ENCODE peak calls at places on chromosome 22, in eight cellular contexts. S is A673, Z is cardiac fibroblast, I is AG04450, X is astrocyte of the spinal cord, Y is fibroblast of the aortic adventitia, V is cardiac muscle cell, U is psoas muscle. A is an unnamed sample.
A peak's percentile ranks its signal among the peaks of the same experiment; 100 is the strongest.

GRCh38 chr22:24165673-24166072 is 15.6 kb upstream of the SUSD2 start:
- DNase-seq in S (no peak), X (no peak), Y (no peak), U (no peak), V (no peak), I (no peak), Z (peak; percentile 39), A (no peak)

GRCh38 chr22:17634696-17635095 is 3.9 kb upstream of the BCL2L13 start:
- DNase-seq in U (no peak), S (no peak), X (no peak), Z (peak; percentile 80), Y (no peak), I (no peak), V (no peak), A (no peak)

GRCh38 chr22:32950366-32950765 is 107.8 kb downstream of the SYN3 start:
- DNase-seq in U (no peak), Z (no peak), S (no peak), Y (no peak), I (no peak), V (no peak), X (no peak), A (no peak)

GRCh38 chr22:49694462-49695260 is 133.0 kb downstream of the BRD1 start:
- DNase-seq in V (no peak), I (no peak), S (no peak), Z (no peak), Y (no peak), X (no peak), U (no peak), A (no peak)

GRCh38 chr22:31099386-31099785 is 8.0 kb downstream of the SELENOM start:
- DNase-seq in Y (no peak), Z (no peak), V (no peak), U (no peak), S (no peak), X (no peak), I (no peak), A (no peak)

GRCh38 chr22:32245042-32245441 is 10.1 kb downstream of the SLC5A4 start:
- DNase-seq in Z (no peak), Y (no peak), I (no peak), U (no peak), V (no peak), S (no peak), X (no peak), A (no peak)

GRCh38 chr22:41682033-41682807 is 6.4 kb downstream of the SNU13 start:
- DNase-seq in U (peak; percentile 84), S (peak; percentile 83), V (peak; percentile 77), Y (peak; percentile 89), Z (peak; percentile 88), X (peak; percentile 88), I (peak; percentile 52), A (peak; percentile 89)

GRCh38 chr22:29816128-29816527 is 21.9 kb downstream of the ASCC2 start:
- DNase-seq in Z (no peak), S (no peak), Y (peak; percentile 67), X (no peak), U (peak; percentile 65), V (no peak), I (no peak), A (no peak)

GRCh38 chr22:31126128-31126868 is 3.5 kb downstream of the INPP5J start:
- DNase-seq in V (no peak), Z (no peak), I (no peak), X (no peak), U (no peak), S (no peak), Y (no peak), A (no peak)

GRCh38 chr22:38316340-38317236 is 645 bp downstream of the CSNK1E start:
- DNase-seq in Z (peak; percentile 60), V (peak; percentile 61), S (peak; percentile 71), Y (peak; percentile 58), I (no peak), U (peak; percentile 61), X (peak; percentile 66), A (peak; percentile 73)

GRCh38 chr22:31532060-31532459 is 35.7 kb downstream of the SFI1 start:
- DNase-seq in Z (no peak), I (no peak), Y (peak; percentile 40), X (peak; percentile 6), U (no peak), S (no peak), V (no peak), A (no peak)

GRCh38 chr22:31350410-31350863 is 4.3 kb upstream of the PATZ1 start:
- DNase-seq in S (peak; percentile 38), Y (no peak), V (peak; percentile 28), U (no peak), I (no peak), Z (peak; percentile 22), X (no peak), A (no peak)

GRCh38 chr22:40418366-40419201 is 48.2 kb downstream of the SGSM3 start:
- DNase-seq in U (no peak), I (peak; percentile 39), V (no peak), Z (no peak), S (peak; percentile 76), X (no peak), Y (no peak), A (no peak)

GRCh38 chr22:38751422-38752346 is 4.1 kb downstream of the SUN2 start:
- DNase-seq in V (no peak), X (peak; percentile 37), S (no peak), Z (no peak), Y (no peak), U (peak; percentile 80), I (no peak), A (peak; percentile 83)

GRCh38 chr22:26842103-26842502 is 184.7 kb downstream of the MIAT start:
- DNase-seq in Z (no peak), V (no peak), I (no peak), U (no peak), X (no peak), Y (no peak), S (no peak), A (no peak)

DNA sequence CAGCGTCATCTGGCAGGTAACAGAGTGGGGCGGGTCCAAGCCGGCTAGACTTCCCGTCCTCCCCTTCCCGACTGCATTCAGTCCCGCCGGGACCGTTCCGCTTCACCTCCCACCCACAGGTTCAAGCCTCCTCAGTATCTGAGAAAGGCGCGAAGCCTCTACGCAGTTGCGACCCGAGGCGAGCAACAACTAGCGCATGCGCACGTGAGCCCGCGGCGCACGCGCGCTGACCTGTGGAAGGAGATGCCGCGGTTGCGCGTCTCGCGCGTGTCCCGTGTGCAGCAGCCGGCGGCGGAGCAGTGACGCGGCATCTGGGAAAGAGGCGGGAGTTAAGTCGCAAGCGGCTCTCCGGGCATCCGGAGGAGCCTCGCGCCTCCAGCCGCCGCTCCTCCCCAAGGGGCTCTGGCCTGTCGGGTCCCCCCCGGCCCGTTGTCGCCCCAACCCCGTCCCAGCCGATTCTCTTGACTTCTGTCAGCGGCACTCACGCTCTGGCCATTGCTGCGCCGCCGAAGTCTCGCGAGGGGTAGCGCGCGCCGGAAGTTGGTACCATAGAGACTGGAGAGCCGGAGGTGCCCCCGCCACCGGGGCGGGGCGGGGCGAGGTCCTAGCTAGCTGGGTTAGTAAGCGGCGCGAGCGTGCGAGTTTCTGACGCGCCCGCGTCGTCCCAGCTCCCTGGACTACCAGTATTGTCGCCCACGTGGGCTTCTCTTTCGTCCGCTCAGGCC is at the start of gene THAP7:
- DNase-seq in I (peak; percentile 92), X (peak; percentile 96), U (peak; percentile 99), V (peak; percentile 97), S (peak; percentile 98), Z (peak; percentile 96), Y (peak; percentile 96), A (peak; percentile 100)
- TF ChIP-seq CTCF in I (no peak), X (no peak), U (no peak), V (no peak), S (no peak), Z (no peak), Y (no peak), A (no peak)

GRCh38 chr22:22817468-22818201 is 70.0 kb upstream of the IGLL5 start:
- DNase-seq in U (no peak), S (no peak), Z (no peak), Y (no peak), X (no peak), I (no peak), V (no peak), A (no peak)

GRCh38 chr22:22814666-22815396 is 72.8 kb upstream of the IGLL5 start:
- DNase-seq in V (no peak), I (no peak), Y (no peak), X (no peak), U (no peak), Z (no peak), S (no peak), A (no peak)

GRCh38 chr22:22816766-22817410 is 70.7 kb upstream of the IGLL5 start:
- DNase-seq in S (no peak), X (no peak), U (no peak), I (no peak), V (no peak), Z (no peak), Y (no peak), A (no peak)

GRCh38 chr22:22816171-22816514 is 71.5 kb upstream of the IGLL5 start:
- DNase-seq in S (no peak), X (no peak), Z (no peak), Y (no peak), I (no peak), U (no peak), V (no peak), A (no peak)

GRCh38 chr22:22815397-22816170 is 72.0 kb upstream of the IGLL5 start:
- DNase-seq in U (no peak), X (no peak), Y (no peak), V (no peak), I (no peak), Z (no peak), S (no peak), A (no peak)
- H3K4me3 ChIP-seq in U (no peak overlapping the region), X (no peak overlapping the region), Y (no peak overlapping the region), V (no peak overlapping the region), I (no peak overlapping the region), Z (no peak overlapping the region), S (no peak overlapping the region), A (no peak overlapping the region)

GRCh38 chr22:48259991-48260670 is 1497.7 kb downstream of the TBC1D22A start:
- DNase-seq in Y (no peak), X (no peak), S (no peak), V (no peak), U (no peak), I (no peak), Z (no peak), A (no peak)

GRCh38 chr22:48262596-48263430 is 1500.4 kb downstream of the TBC1D22A start:
- DNase-seq in V (no peak), U (no peak), Z (no peak), S (no peak), X (no peak), Y (no peak), I (no peak), A (no peak)

GRCh38 chr22:48261048-48261621 is 1498.7 kb downstream of the TBC1D22A start:
- DNase-seq in Y (no peak), X (no peak), Z (no peak), S (no peak), I (no peak), V (no peak), U (no peak), A (no peak)

GRCh38 chr22:48263431-48263765 is 1500.9 kb downstream of the TBC1D22A start:
- DNase-seq in S (no peak), V (no peak), I (no peak), Z (no peak), Y (no peak), X (no peak), U (no peak), A (no peak)

GRCh38 chr22:48261706-48262105 is 1499.3 kb downstream of the TBC1D22A start:
- DNase-seq in X (no peak), Y (no peak), S (no peak), I (no peak), V (no peak), U (no peak), Z (no peak), A (no peak)
- TF ChIP-seq CTCF in X (no peak), Y (no peak), S (no peak), I (no peak), V (no peak), U (no peak), Z (no peak), A (no peak)

GRCh38 chr22:28594076-28594783 is 85.4 kb downstream of the TTC28 start:
- DNase-seq in X (no peak), Z (no peak), V (no peak), I (no peak), Y (no peak), S (peak; percentile 40), U (no peak), A (no peak)
- H3K4me3 ChIP-seq in X (no peak overlapping the region), Z (no peak overlapping the region), V (no peak overlapping the region), I (no peak overlapping the region), Y (no peak overlapping the region), S (no peak overlapping the region), U (no peak overlapping the region), A (no peak overlapping the region)

A was measured in GM06990.